ENCODE peak calls at places on chromosomes 11 and 22, in seven cellular contexts. P, J, Q, N, W, C and D are unnamed samples.

GRCh38 chr22:46119093-46119728 is 31.1 kb upstream of the PPARA start:
- DNase-seq in P (no peak), J (no peak), Q (no peak), N (no peak), W (no peak), C (no peak), D (no peak)

GRCh38 chr22:46972901-46973831 is 210.7 kb downstream of the TBC1D22A start:
- DNase-seq in P (no peak), J (no peak), Q (no peak), N (no peak), W (no peak), C (peak), D (no peak)

GRCh38 chr22:23786261-23786710 is 480 bp upstream of the SMARCB1 start:
- DNase-seq in P (no peak), J (no peak), Q (no peak), N (no peak), W (no peak), C (peak), D (no peak)

GRCh38 chr11:8928981-8929615 is 3.6 kb downstream of the C11orf16 start:
- DNase-seq in P (no peak), J (no peak), Q (no peak), N (no peak), W (peak), C (no peak), D (no peak)

GRCh38 chr22:17898375-17898774 is 124.1 kb upstream of the BID start:
- DNase-seq in P (no peak), J (no peak), Q (no peak), N (no peak), W (no peak), C (no peak), D (no peak)

GRCh38 chr11:2774173-2775082 is 74.6 kb upstream of the KCNQ1OT1 start:
- DNase-seq in P (no peak), J (no peak), Q (no peak), N (no peak), W (no peak), C (no peak), D (no peak)

GRCh38 chr11:29482510-29482909 is 534.3 kb downstream of the KCNA4 start:
- DNase-seq in P (no peak), J (no peak), Q (no peak), N (no peak), W (no peak), C (no peak), D (no peak)

GRCh38 chr22:38080468-38080846 is 3.5 kb downstream of the SLC16A8 start:
- DNase-seq in P (no peak), J (no peak), Q (no peak), N (no peak), W (no peak), C (no peak), D (no peak)

GRCh38 chr11:126416542-126417090 is 61.1 kb downstream of the ST3GAL4 start:
- DNase-seq in P (peak), J (no peak), Q (peak), N (no peak), W (no peak), C (peak), D (peak)

DNA sequence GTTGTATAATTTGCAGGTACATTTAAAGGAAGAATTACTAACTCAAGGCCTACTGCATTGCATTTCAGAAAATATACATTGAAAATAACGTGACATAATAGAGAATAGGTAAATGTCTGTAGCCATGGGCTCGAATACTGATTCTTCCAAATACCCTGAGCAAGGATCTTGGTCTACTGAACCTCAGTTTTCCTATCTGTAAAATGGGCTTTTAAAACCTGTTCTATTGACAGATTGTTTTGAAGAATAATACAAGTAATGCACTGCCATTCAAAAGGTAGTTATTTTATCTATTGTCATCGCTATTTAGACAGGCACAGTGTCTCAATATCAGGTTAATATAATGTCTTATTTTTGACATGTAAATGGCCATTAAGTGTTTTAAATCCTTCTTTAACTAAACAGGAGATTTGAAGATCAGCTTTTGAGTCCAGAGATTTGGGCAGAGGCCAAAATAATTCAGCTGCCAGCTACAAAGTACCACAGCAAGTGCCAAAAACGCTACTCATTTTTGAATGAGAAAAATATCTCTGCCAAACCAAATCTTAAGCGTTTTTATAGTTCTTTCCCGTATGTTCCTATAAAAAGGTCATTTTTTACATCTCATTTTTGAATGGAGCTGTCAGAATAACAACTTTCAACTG is 56.7 kb downstream of the CTSC start:
- DNase-seq in P (no peak), J (no peak), Q (no peak), N (no peak), W (no peak), C (no peak), D (no peak)
- TF ChIP-seq TAF1 in P (no peak), J (no peak), Q (no peak), N (no peak), W (no peak), C (no peak), D (no peak)

GRCh38 chr22:35959121-35959800 is 69.4 kb downstream of the RBFOX2 start:
- DNase-seq in P (no peak), J (no peak), Q (no peak), N (no peak), W (no peak), C (peak), D (no peak)
- TF ChIP-seq TAF1 in P (no peak), J (no peak), Q (no peak), N (no peak), W (no peak), C (no peak), D (no peak)

DNA sequence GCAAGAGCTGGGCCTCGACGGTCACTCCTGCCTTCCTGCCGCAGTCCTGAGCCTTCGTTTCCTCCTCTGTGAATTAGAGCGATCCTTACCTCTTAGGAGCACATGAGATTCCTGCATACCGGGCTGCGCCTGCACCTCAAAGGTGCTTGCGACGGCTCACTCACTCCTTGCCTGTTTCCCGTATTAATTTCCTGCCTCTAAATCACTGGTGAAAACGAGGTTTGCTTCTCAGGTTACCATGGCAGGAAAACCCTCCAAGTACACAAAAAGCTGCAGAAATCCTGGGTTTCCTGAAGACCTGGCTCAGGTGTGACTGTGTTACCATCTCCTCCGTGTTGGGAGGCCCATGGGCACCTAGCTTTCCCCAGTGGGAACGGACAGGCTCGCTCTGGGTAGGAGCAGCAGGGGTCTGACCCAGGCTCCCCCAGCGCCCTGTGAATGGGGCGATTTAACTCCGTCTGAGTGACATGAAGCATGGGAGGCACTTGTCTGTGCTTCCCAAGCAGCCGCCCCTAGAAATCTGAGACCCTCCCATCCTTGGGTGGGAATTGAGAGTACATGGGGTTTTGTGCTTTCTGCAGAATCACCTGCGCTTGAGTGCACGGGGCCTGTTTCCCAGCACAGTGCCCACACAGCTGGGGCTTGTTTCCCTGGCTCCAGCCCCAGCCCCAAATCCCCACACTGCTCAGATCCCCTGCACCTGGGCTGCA is 64.8 kb downstream of the PHF21B start:
- DNase-seq in P (no peak), J (no peak), Q (no peak), N (no peak), W (no peak), C (no peak), D (no peak)
- TF ChIP-seq TAF1 in P (no peak), J (no peak), Q (no peak), N (no peak), W (no peak), C (no peak), D (no peak)

DNA sequence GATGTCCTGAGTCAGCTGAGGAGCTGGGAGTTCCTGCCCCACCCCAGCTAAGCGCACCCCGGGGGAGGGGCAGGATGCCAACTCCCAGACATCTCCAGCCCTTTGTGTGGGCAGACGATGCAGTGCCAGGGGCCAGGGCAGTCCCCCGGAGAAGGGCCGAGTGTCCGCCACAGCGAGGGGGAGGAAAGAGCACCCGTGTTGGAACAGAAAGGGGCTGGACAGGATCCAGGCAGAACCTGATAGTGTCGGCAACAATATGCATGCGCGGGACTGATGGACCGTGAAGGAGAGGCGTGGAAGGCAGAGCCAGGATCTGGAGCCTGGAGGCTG is 1434.7 kb downstream of the BRD1 start:
- DNase-seq in P (no peak), J (no peak), Q (no peak), N (no peak), W (no peak), C (no peak), D (no peak)
- TF ChIP-seq TAF1 in P (no peak), J (no peak), Q (no peak), N (no peak), W (no peak), C (no peak), D (no peak)

GRCh38 chr22:49657275-49657973 is 170.2 kb downstream of the BRD1 start:
- DNase-seq in P (peak), J (peak), Q (peak), N (no peak), W (no peak), C (no peak), D (peak)
- TF ChIP-seq TAF1 in P (no peak), J (peak), Q (peak), N (no peak), W (no peak), C (no peak), D (no peak)

DNA sequence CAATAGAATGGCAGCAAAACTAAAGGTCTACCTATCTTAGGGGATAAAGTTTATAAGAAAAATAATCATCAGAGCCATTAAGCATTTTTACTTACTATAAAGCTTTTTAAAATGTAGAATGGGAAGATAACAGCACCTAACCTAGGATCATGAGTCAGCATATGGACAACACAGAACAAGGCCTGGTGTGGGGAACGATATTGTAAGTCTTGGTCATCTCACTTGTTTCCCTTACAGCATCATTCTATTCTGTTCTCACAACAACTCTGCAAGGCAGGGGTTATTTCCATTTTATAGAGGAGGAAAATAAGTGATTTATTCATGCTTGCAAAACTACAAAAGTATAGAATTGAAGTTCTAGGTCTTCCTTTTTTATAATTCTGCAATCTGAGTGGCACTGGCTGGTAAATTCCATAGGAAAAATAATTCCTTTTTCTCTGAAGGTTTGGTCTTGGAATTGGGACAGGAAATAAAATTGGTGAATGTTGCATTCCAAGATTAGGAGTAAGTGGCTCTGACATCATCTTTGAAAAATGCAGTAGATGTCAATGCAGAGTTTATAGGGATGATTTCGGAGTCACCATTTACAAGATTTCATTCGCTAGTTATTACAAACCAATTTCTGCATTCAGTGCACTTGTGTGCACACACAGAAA is 423.0 kb downstream of the DYNC2H1 start:
- DNase-seq in P (no peak), J (no peak), Q (no peak), N (no peak), W (no peak), C (no peak), D (no peak)
- TF ChIP-seq TAF1 in P (no peak), J (no peak), Q (no peak), N (no peak), W (no peak), C (no peak), D (no peak)

GRCh38 chr22:26852176-26852575 is 194.8 kb downstream of the MIAT start:
- DNase-seq in P (no peak), J (peak), Q (no peak), N (no peak), W (no peak), C (no peak), D (no peak)
- TF ChIP-seq TAF1 in P (no peak), J (no peak), Q (no peak), N (no peak), W (no peak), C (no peak), D (no peak)

GRCh38 chr11:77096591-77097019 is 6.0 kb upstream of the OMP start:
- DNase-seq in P (no peak), J (no peak), Q (no peak), N (no peak), W (no peak), C (no peak), D (no peak)
- TF ChIP-seq TAF1 in P (no peak), J (no peak), Q (no peak), N (no peak), W (no peak), C (no peak), D (no peak)